ENCODE peak calls at places on chromosomes 6 and 20, in eight cellular contexts. V is H7; E is uterus; B is tibial artery; Y is AG10803; D is aorta; U is CD8-positive, alpha-beta T cell; R is coronary artery. A is an unnamed sample.

GRCh38 chr6:53712078-53712477 is 46.5 kb upstream of the KLHL31 start:
- DNase-seq in V (no peak), E (no peak), B (no peak), Y (no peak), D (no peak), U (no peak), R (no peak), A (no peak)

GRCh38 chr20:15236812-15237211 is 899.4 kb upstream of the FLRT3 start:
- DNase-seq in V (peak), E (no peak), B (no peak), Y (peak), D (no peak), U (no peak), R (no peak), A (no peak)

GRCh38 chr6:151616091-151616513 is 122.3 kb downstream of the CCDC170 start:
- DNase-seq in V (peak), E (peak), B (no peak), Y (no peak), D (no peak), U (no peak), R (no peak), A (no peak)

GRCh38 chr6:146441907-146442306 is 101.7 kb upstream of the RAB32 start:
- DNase-seq in V (no peak), E (no peak), B (no peak), Y (no peak), D (no peak), U (no peak), R (no peak), A (no peak)

GRCh38 chr6:109523478-109523877 is 40.5 kb upstream of the ZBTB24 start:
- DNase-seq in V (no peak), E (no peak), B (no peak), Y (peak), D (no peak), U (no peak), R (no peak), A (no peak)

GRCh38 chr6:157656437-157657005 is 166.5 kb upstream of the SNX9 start:
- DNase-seq in V (no peak), E (no peak), B (no peak), Y (no peak), D (no peak), U (no peak), R (no peak), A (no peak)

GRCh38 chr20:77231-77630 is 10.2 kb upstream of the DEFB125 start:
- DNase-seq in V (no peak), E (no peak), B (no peak), Y (no peak), D (no peak), U (no peak), R (no peak), A (no peak)

GRCh38 chr6:139708342-139709199 is 334.1 kb upstream of the CITED2 start:
- DNase-seq in V (no peak), E (no peak), B (no peak), Y (peak), D (no peak), U (no peak), R (no peak), A (no peak)

GRCh38 chr6:91273729-91274128 is 686.9 kb upstream of the MAP3K7 start:
- DNase-seq in V (peak), E (no peak), B (no peak), Y (no peak), D (no peak), U (no peak), R (no peak), A (peak)

GRCh38 chr20:17685168-17685567 is 3.1 kb upstream of the RRBP1 start:
- DNase-seq in V (no peak), E (no peak), B (no peak), Y (no peak), D (no peak), U (no peak), R (no peak), A (no peak)

GRCh38 chr20:43975096-43975768 is 60.6 kb downstream of the TOX2 start:
- DNase-seq in V (no peak), E (no peak), B (no peak), Y (peak), D (no peak), U (no peak), R (no peak), A (no peak)

GRCh38 chr6:168158980-168159349 is 80.0 kb upstream of the FRMD1 start:
- DNase-seq in V (no peak), E (no peak), B (no peak), Y (no peak), D (no peak), U (no peak), R (no peak), A (no peak)

GRCh38 chr6:64685401-64685800 is 1021.6 kb downstream of the EYS start:
- DNase-seq in V (no peak), E (no peak), B (no peak), Y (no peak), D (no peak), U (no peak), R (no peak), A (no peak)

GRCh38 chr6:64683682-64684081 is 1023.3 kb downstream of the EYS start:
- DNase-seq in V (peak), E (no peak), B (no peak), Y (no peak), D (peak), U (no peak), R (no peak), A (peak)

GRCh38 chr6:64680446-64680845 is 1026.6 kb downstream of the EYS start:
- DNase-seq in V (no peak), E (no peak), B (no peak), Y (no peak), D (no peak), U (no peak), R (no peak), A (no peak)

GRCh38 chr6:64679411-64679810 is 1027.6 kb downstream of the EYS start:
- DNase-seq in V (no peak), E (no peak), B (no peak), Y (no peak), D (no peak), U (no peak), R (no peak), A (no peak)

GRCh38 chr6:64681416-64682160 is 1025.4 kb downstream of the EYS start:
- DNase-seq in V (no peak), E (no peak), B (no peak), Y (no peak), D (no peak), U (no peak), R (no peak), A (no peak)
- H3K4me3 ChIP-seq in V (no peak), E (no peak), B (no peak), Y (no peak), D (no peak), U (no peak), R (no peak), A (no peak)

DNA sequence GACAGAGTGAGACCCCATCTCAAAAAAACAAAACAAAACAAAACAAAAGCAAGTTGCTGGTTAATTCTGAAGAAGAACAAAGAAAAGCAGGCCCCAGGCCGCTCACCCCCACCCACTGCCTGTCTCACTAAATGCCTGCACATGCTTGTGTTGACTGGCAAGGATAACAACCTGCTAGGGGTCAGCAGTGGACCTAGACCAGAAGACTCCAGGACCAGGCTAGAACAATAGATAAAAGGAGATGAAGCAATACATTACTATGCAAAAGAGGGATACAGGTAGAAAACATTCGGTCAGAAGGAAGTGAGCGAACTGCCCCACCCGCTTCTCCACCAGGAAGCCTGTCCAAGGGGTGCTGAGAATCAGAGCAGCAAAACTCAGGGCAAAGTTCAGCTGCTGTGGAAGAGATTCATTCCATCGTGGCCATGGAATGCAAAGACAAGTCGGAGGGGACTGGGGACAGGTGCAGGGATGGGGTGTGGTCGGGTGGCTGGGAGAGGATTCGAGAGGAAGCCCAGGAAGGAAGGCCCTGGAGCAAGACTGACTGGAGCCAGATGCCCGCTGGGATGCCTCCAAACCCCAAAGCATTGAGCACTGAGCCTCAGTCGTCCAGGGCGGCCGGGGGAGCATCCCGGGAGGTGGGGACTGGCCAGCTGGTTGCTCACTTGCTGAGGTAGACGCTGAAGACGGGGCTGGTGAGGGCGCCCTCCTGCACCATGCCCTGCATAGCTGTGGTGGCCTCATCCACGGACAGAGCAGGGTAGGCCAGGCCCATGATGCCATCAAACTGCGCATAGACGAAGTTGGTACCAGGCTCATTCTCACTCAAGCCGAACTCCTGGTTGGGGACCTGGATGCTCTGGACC is 5.3 kb downstream of the PGC start:
- DNase-seq in V (no peak), E (no peak), B (no peak), Y (no peak), D (peak), U (no peak), R (no peak), A (no peak)
- H3K4me3 ChIP-seq in V (no peak), E (no peak), B (no peak), Y (no peak), D (no peak), U (no peak), R (no peak), A (no peak)

DNA sequence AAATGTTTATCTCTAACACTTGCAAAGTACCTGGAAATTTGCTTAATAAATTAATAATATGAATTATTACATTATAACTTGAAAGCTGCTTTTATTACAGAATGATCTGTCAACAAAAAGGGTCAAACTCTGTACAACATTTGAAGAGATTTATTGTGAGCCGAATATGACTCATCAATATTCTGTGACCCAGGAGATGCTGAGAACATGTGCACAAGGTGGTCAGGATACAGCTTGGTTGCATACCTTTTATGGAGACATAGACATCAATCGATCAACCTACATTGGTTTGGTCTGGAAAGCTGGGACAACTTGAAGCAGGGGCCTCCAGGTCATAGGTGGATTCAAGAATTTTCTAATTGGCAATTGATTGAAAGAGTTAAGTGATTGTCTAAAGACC is 79.0 kb downstream of the RNASET2 start:
- DNase-seq in V (no peak), E (no peak), B (no peak), Y (no peak), D (no peak), U (no peak), R (no peak), A (no peak)
- H3K4me3 ChIP-seq in V (no peak), E (no peak), B (no peak), Y (no peak), D (no peak), U (no peak), R (no peak), A (no peak)

GRCh38 chr20:3074812-3075211 is 3.4 kb downstream of the OXT start:
- DNase-seq in V (no peak), E (no peak), B (no peak), Y (no peak), D (no peak), U (no peak), R (no peak), A (no peak)

GRCh38 chr20:3071610-3072529 is at the start of gene OXT:
- DNase-seq in V (peak), E (peak), B (no peak), Y (no peak), D (no peak), U (peak), R (no peak), A (peak)

GRCh38 chr20:3068986-3069900 is 2.2 kb upstream of the OXT start:
- DNase-seq in V (peak), E (no peak), B (no peak), Y (peak), D (no peak), U (no peak), R (no peak), A (no peak)

GRCh38 chr20:3071266-3071609 is 182 bp upstream of the OXT start:
- DNase-seq in V (peak), E (no peak), B (no peak), Y (no peak), D (no peak), U (no peak), R (no peak), A (no peak)

DNA sequence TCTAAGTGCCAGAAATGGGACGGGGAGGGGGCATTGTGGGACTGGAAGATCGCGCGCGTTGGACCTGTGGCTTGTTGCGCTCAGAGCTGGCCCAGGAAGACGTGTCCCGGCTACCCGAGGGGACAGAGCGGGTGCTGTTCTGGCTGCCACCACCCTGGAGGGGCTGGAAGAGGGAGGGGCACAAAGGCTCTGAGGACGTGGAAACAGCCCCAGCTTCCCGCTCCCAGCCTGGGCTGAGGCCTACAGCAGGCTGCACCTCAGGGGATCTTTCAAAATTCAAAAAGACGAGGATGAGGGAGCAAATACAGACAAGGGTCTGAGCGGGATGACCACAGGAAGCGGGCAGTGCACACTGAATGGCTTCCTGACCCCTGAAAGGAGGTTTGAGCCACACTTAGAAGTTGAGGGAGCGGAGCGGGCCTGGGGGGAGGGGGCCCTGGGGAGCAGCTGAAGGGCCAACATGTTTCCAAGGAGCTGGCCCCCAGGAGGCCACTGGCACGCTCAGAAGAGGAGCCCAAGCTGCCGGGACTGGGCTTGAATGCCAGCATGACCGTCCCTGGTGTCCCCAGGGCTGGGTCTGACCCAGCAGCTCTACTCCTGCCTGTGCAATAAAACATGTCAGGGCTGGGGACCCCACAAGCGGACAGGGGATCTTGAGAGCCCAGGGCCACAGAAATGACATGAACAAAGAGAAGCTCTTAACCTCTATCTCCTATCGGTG is 1.3 kb downstream of the OXT start:
- DNase-seq in V (peak), E (no peak), B (no peak), Y (no peak), D (no peak), U (no peak), R (no peak), A (no peak)
- H3K4me3 ChIP-seq in V (peak), E (no peak), B (peak), Y (peak), D (no peak), U (peak), R (peak), A (no peak)

GRCh38 chr6:75604294-75604693 is 2.6 kb downstream of the SENP6 start:
- DNase-seq in V (no peak), E (no peak), B (no peak), Y (no peak), D (no peak), U (no peak), R (no peak), A (no peak)
- H3K4me3 ChIP-seq in V (no peak), E (no peak), B (peak), Y (peak), D (no peak), U (peak), R (peak), A (peak)

GRCh38 chr6:136548582-136549330 is 1.5 kb downstream of the MAP7 start:
- DNase-seq in V (peak), E (no peak), B (no peak), Y (no peak), D (no peak), U (no peak), R (no peak), A (no peak)
- H3K4me3 ChIP-seq in V (peak), E (no peak), B (peak), Y (no peak), D (no peak), U (no peak), R (no peak), A (no peak)

GRCh38 chr6:170297577-170298330 is 6.9 kb upstream of the DLL1 start:
- DNase-seq in V (no peak), E (no peak), B (peak), Y (no peak), D (no peak), U (no peak), R (no peak), A (no peak)

GRCh38 chr6:170298688-170299087 is 7.8 kb upstream of the DLL1 start:
- DNase-seq in V (no peak), E (no peak), B (no peak), Y (no peak), D (no peak), U (no peak), R (no peak), A (no peak)

GRCh38 chr6:170295519-170296422 is 4.9 kb upstream of the DLL1 start:
- DNase-seq in V (peak), E (no peak), B (peak), Y (no peak), D (no peak), U (no peak), R (no peak), A (peak)

GRCh38 chr6:170296423-170296745 is 5.5 kb upstream of the DLL1 start:
- DNase-seq in V (peak), E (no peak), B (no peak), Y (no peak), D (no peak), U (no peak), R (no peak), A (no peak)

DNA sequence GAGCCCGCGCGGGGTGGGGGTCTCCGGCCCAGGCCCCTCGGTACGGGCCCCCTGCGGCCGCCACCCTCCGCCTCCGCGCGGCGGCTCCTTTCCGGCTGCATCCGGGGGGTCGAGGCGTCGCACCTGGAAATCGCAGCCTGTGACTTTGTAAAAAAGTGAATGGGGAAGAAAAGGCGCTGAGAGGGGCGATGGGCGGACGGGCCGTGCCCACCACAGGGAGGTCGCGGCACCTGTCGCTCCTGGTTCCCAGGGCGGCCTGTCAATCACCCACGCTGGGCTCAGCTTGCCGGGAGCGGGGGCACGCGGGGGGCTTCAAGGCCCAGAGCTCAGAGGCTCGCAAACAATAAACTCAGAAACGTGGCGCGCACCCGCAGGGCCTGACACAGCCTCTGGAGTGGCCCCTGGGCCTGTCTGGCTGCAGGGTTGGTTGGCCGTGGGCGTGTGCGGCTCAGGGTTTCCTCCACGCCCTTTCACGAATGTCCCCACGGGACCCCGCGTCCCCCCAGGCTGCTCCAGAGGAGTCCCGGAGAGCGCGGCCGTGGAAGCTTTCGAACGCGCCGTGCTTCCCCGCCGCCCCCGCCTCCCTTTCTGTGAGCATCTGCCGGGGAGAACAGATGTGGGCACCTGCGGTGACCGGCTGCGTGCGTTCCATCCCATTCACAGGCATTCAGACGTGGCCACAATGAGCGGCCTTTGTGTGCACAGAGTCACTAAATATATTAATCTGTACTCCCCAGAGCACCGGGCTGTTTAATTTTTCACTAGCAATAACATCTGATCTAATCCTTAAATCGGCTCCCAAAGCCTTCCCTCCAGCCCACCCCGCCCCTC is 6.1 kb upstream of the DLL1 start:
- DNase-seq in V (peak), E (no peak), B (peak), Y (no peak), D (no peak), U (no peak), R (no peak), A (no peak)
- H3K4me3 ChIP-seq in V (peak), E (no peak), B (peak), Y (no peak), D (no peak), U (no peak), R (peak), A (no peak)

A was measured in heart left ventricle.